ENCODE peak calls at places on chromosomes 6 and 20, in ten cellular contexts. O is IMR-90; G is CD8-positive, alpha-beta memory T cell; L is OCI-LY7; I is esophagus squamous epithelium; K is small intestine; R is aorta; V is SJSA1; B is heart left ventricle; T is left ventricle myocardium inferior. H is an unnamed sample.

GRCh38 chr6:136084403-136084802 is 165.7 kb downstream of the MTFR2 start:
- DNase-seq in T (no peak), L (no peak), V (no peak), I (no peak), G (no peak), B (no peak), R (no peak), K (no peak), O (peak; percentile 31), H (no peak)

GRCh38 chr6:127176175-127176574 is 57.7 kb downstream of the RSPO3 start:
- DNase-seq in G (no peak), O (no peak), R (no peak), T (no peak), L (no peak), K (no peak), B (no peak), V (peak; percentile 5), I (no peak), H (no peak)

GRCh38 chr20:29878281-29878741 is 1379.2 kb upstream of the DEFB115 start:
- DNase-seq in L (no peak), V (no peak), O (no peak), G (peak; percentile 52), B (no peak), I (no peak), K (no peak), R (peak; percentile 52), T (no peak), H (no peak)

GRCh38 chr6:75588947-75589346 is 12.7 kb upstream of the SENP6 start:
- DNase-seq in K (no peak), B (no peak), L (no peak), V (no peak), R (no peak), G (no peak), T (no peak), I (no peak), O (no peak), H (no peak)

GRCh38 chr6:105793132-105793531 is 293.0 kb upstream of the PRDM1 start:
- DNase-seq in V (no peak), G (no peak), L (peak; percentile 81), O (no peak), K (peak; percentile 58), B (no peak), T (no peak), I (no peak), R (no peak), H (peak; percentile 52)

GRCh38 chr6:129567374-129567773 is 142.6 kb downstream of the ARHGAP18 start:
- DNase-seq in T (no peak), O (no peak), R (no peak), K (peak; percentile 5), V (peak; percentile 22), L (no peak), B (no peak), G (no peak), I (no peak), H (no peak)

GRCh38 chr20:6299451-6299850 is 176.6 kb upstream of the FERMT1 start:
- DNase-seq in I (no peak), T (no peak), O (no peak), V (no peak), G (no peak), R (no peak), K (no peak), L (no peak), B (no peak), H (no peak)

GRCh38 chr6:20124545-20124944 is 87.7 kb downstream of the MBOAT1 start:
- DNase-seq in L (no peak), V (no peak), K (no peak), T (no peak), B (no peak), G (no peak), R (no peak), O (no peak), I (no peak), H (no peak)

GRCh38 chr6:137304020-137304780 is 85.0 kb upstream of the IFNGR1 start:
- DNase-seq in I (no peak), B (no peak), K (no peak), L (no peak), T (no peak), O (no peak), G (no peak), R (no peak), V (no peak), H (no peak)

GRCh38 chr6:137307163-137307851 is 88.1 kb upstream of the IFNGR1 start:
- DNase-seq in B (no peak), T (no peak), R (no peak), O (no peak), K (no peak), L (peak; percentile 10), I (peak; percentile 3), V (no peak), G (no peak), H (no peak)

GRCh38 chr6:137309078-137309762 is 90.0 kb upstream of the IFNGR1 start:
- DNase-seq in L (no peak), B (peak; percentile 72), V (peak; percentile 48), O (peak; percentile 52), K (peak; percentile 92), R (peak; percentile 84), G (peak; percentile 48), T (peak; percentile 73), I (no peak), H (no peak)

GRCh38 chr6:137297887-137298286 is 78.7 kb upstream of the IFNGR1 start:
- DNase-seq in T (no peak), I (no peak), K (no peak), B (no peak), O (peak; percentile 80), G (no peak), L (no peak), V (no peak), R (peak; percentile 58), H (peak; percentile 42)

DNA sequence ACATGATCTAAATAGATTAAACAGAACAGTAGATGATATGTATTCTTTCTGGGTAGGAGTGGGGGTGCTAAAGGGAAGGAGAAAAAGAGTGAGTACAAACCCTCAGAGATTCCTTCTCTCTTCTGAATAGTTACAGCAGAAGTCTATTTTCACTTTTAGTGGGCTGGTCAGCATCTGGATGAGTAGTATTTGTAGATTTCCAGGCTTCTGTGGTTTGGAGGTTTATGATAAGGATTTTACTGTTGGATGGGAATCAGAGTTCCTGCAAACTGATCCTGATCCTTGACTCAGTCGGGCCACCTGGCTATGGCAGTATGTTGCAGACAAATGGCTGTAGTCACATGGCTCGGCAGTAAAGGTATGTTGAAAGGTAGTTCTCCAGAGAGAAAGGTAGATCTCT is 84.3 kb upstream of the IFNGR1 start:
- DNase-seq in T (no peak), K (no peak), B (no peak), V (no peak), I (no peak), G (no peak), L (no peak), O (peak; percentile 44), R (no peak), H (no peak)
- H3K4me3 ChIP-seq in T (no peak overlapping the region), K (no peak overlapping the region), B (no peak overlapping the region), V (no peak overlapping the region), I (no peak overlapping the region), G (no peak overlapping the region), L (no peak overlapping the region), O (no peak overlapping the region), R (no peak overlapping the region), H (no peak overlapping the region)

DNA sequence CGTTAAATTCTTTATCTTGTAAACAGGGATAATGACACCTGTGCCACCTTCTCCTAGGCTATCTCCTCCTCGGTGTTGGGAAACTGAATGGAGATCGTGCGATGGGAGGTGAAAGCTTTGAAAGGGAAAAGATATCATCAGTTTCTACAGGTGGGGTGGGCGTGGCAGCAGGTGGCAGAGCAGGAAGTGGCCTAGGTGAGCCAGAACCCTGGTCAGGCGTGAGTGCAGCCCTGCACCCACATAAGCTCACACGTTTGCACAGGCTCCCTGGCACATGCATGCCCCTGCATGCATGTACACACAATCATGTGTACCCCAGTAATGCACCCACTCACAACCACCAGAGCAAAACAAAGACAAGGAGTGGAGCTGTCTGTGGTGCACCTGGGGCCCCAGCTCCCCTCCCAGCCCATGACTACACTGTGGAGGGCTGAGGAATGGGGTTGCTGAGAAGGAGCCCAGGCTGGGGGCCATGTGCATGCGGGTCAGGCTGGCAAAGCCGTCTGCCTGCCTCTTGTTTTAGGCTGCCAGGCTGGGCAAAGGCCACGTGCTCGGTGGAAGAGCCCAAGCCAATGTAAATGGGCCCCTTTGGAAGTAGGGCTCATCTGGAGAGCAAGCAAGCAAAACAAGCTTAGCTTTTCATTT is 61.5 kb downstream of the TFAP2C start:
- DNase-seq in R (no peak), G (no peak), T (no peak), O (no peak), K (peak; percentile 6), I (no peak), B (no peak), L (peak; percentile 61), V (no peak), H (no peak)
- H3K4me1 ChIP-seq in R (no peaks in the 10 kb centered on the region), G (no peaks in the 10 kb centered on the region), T (no peaks in the 10 kb centered on the region), O (no peaks in the 10 kb centered on the region), K (no peaks in the 10 kb centered on the region), I (peaks cover 5% of the 10 kb centered on the region), B (no peaks in the 10 kb centered on the region), L (peaks cover 22% of the 10 kb centered on the region), V (no peaks in the 10 kb centered on the region), H (no peaks in the 10 kb centered on the region)

GRCh38 chr6:399785-400517 is 8.4 kb downstream of the IRF4 start:
- DNase-seq in R (no peak), G (no peak), T (no peak), K (no peak), V (no peak), O (no peak), B (no peak), I (no peak), L (peak; percentile 73), H (no peak)

GRCh38 chr6:401994-402640 is 10.6 kb downstream of the IRF4 start:
- DNase-seq in I (no peak), V (no peak), O (no peak), B (no peak), R (no peak), K (no peak), L (no peak), G (no peak), T (no peak), H (no peak)

GRCh38 chr6:402901-403658 is 11.5 kb downstream of the IRF4 start:
- DNase-seq in O (no peak), I (no peak), L (no peak), G (no peak), K (no peak), R (no peak), T (no peak), V (no peak), B (no peak), H (no peak)

GRCh38 chr6:400815-401214 is 9.3 kb downstream of the IRF4 start:
- DNase-seq in G (no peak), L (no peak), B (no peak), T (no peak), V (no peak), O (no peak), K (no peak), I (no peak), R (no peak), H (no peak)

GRCh38 chr6:401239-401993 is 9.9 kb downstream of the IRF4 start:
- DNase-seq in O (no peak), V (no peak), B (no peak), G (no peak), L (no peak), I (no peak), K (no peak), T (no peak), R (no peak), H (no peak)
- H3K4me3 ChIP-seq in O (no peak overlapping the region), V (no peak overlapping the region), B (no peak overlapping the region), G (no peak overlapping the region), L (no peak overlapping the region), I (no peak overlapping the region), K (no peak overlapping the region), T (no peak overlapping the region), R (no peak overlapping the region), H (no peak overlapping the region)

DNA sequence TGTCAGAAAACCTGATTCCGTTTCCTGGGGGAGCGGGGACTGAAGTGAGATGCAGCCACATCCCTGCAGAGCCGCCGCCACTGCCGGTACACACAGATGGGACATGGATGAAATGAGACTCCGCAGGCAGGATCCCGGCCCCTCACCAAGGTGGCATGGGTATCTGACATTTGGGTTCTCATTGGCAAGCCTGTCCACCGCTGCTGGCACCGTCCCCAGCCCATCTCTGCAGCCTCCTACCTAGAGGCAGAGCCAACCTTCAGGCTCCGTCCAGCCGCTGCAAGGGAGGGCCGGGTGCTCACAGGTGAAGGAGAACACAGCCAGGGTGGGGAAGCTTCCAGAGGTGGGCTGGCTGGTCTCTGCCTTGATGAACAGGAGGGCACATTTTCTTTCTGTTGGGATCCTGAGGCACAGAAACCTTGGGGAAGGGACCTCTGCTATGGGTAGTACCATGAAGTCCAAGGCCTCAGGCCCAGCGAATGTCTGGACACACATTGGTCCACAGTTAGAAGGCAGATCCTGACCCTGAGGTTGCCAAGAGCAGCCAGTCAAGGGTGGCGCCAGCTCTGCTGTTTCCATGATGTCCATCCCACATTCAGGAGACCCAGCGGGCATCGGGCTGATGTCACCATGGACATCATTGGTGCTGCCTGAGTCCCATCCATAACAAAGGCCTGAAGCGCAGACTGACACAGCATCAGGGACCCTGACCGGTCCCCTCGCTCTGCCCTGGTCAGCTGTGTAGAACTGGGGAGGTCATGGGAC is 177.4 kb downstream of the TAF4 start:
- DNase-seq in G (peak; percentile 31), K (no peak), L (no peak), B (no peak), V (no peak), O (no peak), T (no peak), I (no peak), R (no peak), H (no peak)
- H3K4me1 ChIP-seq in G (no peaks in the 10 kb centered on the region), K (no peaks in the 10 kb centered on the region), L (peaks cover 10% of the 10 kb centered on the region), B (no peaks in the 10 kb centered on the region), V (no peaks in the 10 kb centered on the region), O (no peaks in the 10 kb centered on the region), T (no peaks in the 10 kb centered on the region), I (no peaks in the 10 kb centered on the region), R (no peaks in the 10 kb centered on the region), H (no peaks in the 10 kb centered on the region)